ENCODE peak calls at places on chromosome 9, in ten cellular contexts. One of them, this sample, is unnamed.

GRCh38 chr9:87546704-87547103 is 49.0 kb downstream of the DAPK1 start:
- DNase-seq in H9: no peak
- DNase-seq in tibial artery: no peak
- DNase-seq in hepatocyte: no peak
- DNase-seq in heart left ventricle: no peak
- DNase-seq in A549: no peak
- DNase-seq in trophoblast cell: peak
- DNase-seq in HCT116: no peak
- DNase-seq in mesendoderm: no peak
- DNase-seq in fibroblast of lung: peak
- DNase-seq in this sample: no peak

GRCh38 chr9:17783227-17783626 is 204.4 kb downstream of the SH3GL2 start:
- DNase-seq in heart left ventricle: no peak
- DNase-seq in fibroblast of lung: no peak
- DNase-seq in H9: no peak
- DNase-seq in trophoblast cell: no peak
- DNase-seq in hepatocyte: peak
- DNase-seq in mesendoderm: no peak
- DNase-seq in HCT116: no peak
- DNase-seq in tibial artery: no peak
- DNase-seq in A549: no peak
- DNase-seq in this sample: no peak

GRCh38 chr9:34490360-34490759 is 31.8 kb downstream of the DNAI1 start:
- DNase-seq in hepatocyte: no peak
- DNase-seq in A549: no peak
- DNase-seq in heart left ventricle: no peak
- DNase-seq in trophoblast cell: no peak
- DNase-seq in HCT116: no peak
- DNase-seq in H9: no peak
- DNase-seq in mesendoderm: no peak
- DNase-seq in tibial artery: no peak
- DNase-seq in fibroblast of lung: no peak
- DNase-seq in this sample: no peak

GRCh38 chr9:137435980-137436760 is 5.0 kb downstream of the ENTPD8 start:
- DNase-seq in A549: peak
- DNase-seq in trophoblast cell: peak
- DNase-seq in mesendoderm: no peak
- DNase-seq in HCT116: peak
- DNase-seq in heart left ventricle: peak
- DNase-seq in fibroblast of lung: peak
- DNase-seq in hepatocyte: peak
- DNase-seq in H9: no peak
- DNase-seq in tibial artery: no peak
- DNase-seq in this sample: peak

GRCh38 chr9:134991808-134992754 is 74.4 kb upstream of the FCN1 start:
- DNase-seq in HCT116: no peak
- DNase-seq in trophoblast cell: no peak
- DNase-seq in hepatocyte: no peak
- DNase-seq in A549: no peak
- DNase-seq in fibroblast of lung: no peak
- DNase-seq in tibial artery: no peak
- DNase-seq in H9: no peak
- DNase-seq in heart left ventricle: no peak
- DNase-seq in mesendoderm: no peak
- DNase-seq in this sample: peak

GRCh38 chr9:70941191-70941590 is 180.2 kb downstream of the TRPM3 start:
- DNase-seq in H9: no peak
- DNase-seq in tibial artery: no peak
- DNase-seq in A549: no peak
- DNase-seq in fibroblast of lung: no peak
- DNase-seq in mesendoderm: no peak
- DNase-seq in HCT116: no peak
- DNase-seq in trophoblast cell: no peak
- DNase-seq in hepatocyte: no peak
- DNase-seq in heart left ventricle: no peak
- DNase-seq in this sample: no peak

GRCh38 chr9:87862536-87863268 is 20.0 kb upstream of the SPATA31E1 start:
- DNase-seq in A549: peak
- DNase-seq in heart left ventricle: no peak
- DNase-seq in trophoblast cell: peak
- DNase-seq in HCT116: peak
- DNase-seq in mesendoderm: peak
- DNase-seq in tibial artery: no peak
- DNase-seq in H9: no peak
- DNase-seq in fibroblast of lung: peak
- DNase-seq in hepatocyte: peak
- DNase-seq in this sample: no peak

GRCh38 chr9:83707518-83707767 is 315 bp downstream of the UBQLN1 start:
- DNase-seq in mesendoderm: no peak
- DNase-seq in trophoblast cell: peak
- DNase-seq in H9: no peak
- DNase-seq in HCT116: no peak
- DNase-seq in fibroblast of lung: no peak
- DNase-seq in tibial artery: peak
- DNase-seq in hepatocyte: no peak
- DNase-seq in heart left ventricle: no peak
- DNase-seq in A549: peak
- DNase-seq in this sample: no peak

GRCh38 chr9:33220681-33221567 is 19.0 kb upstream of the SPINK4 start:
- DNase-seq in H9: no peak
- DNase-seq in heart left ventricle: peak
- DNase-seq in fibroblast of lung: no peak
- DNase-seq in trophoblast cell: no peak
- DNase-seq in tibial artery: no peak
- DNase-seq in A549: no peak
- DNase-seq in mesendoderm: no peak
- DNase-seq in hepatocyte: no peak
- DNase-seq in HCT116: no peak
- DNase-seq in this sample: no peak

GRCh38 chr9:14058078-14058688 is 255.8 kb downstream of the NFIB start:
- DNase-seq in mesendoderm: no peak
- DNase-seq in hepatocyte: no peak
- DNase-seq in H9: no peak
- DNase-seq in A549: no peak
- DNase-seq in tibial artery: no peak
- DNase-seq in fibroblast of lung: no peak
- DNase-seq in HCT116: no peak
- DNase-seq in heart left ventricle: no peak
- DNase-seq in trophoblast cell: no peak
- DNase-seq in this sample: no peak

GRCh38 chr9:801399-802071 is 40.0 kb upstream of the DMRT1 start:
- DNase-seq in heart left ventricle: no peak
- DNase-seq in H9: no peak
- DNase-seq in fibroblast of lung: peak
- DNase-seq in mesendoderm: peak
- DNase-seq in A549: no peak
- DNase-seq in tibial artery: no peak
- DNase-seq in trophoblast cell: peak
- DNase-seq in HCT116: no peak
- DNase-seq in hepatocyte: no peak
- DNase-seq in this sample: no peak
- H3K27ac ChIP-seq in heart left ventricle: no peak
- H3K27ac ChIP-seq in H9: no peak
- H3K27ac ChIP-seq in fibroblast of lung: no peak
- H3K27ac ChIP-seq in mesendoderm: no peak
- H3K27ac ChIP-seq in A549: no peak
- H3K27ac ChIP-seq in tibial artery: no peak
- H3K27ac ChIP-seq in trophoblast cell: no peak
- H3K27ac ChIP-seq in HCT116: no peak
- H3K27ac ChIP-seq in hepatocyte: no peak
- H3K27ac ChIP-seq in this sample: no peak

DNA sequence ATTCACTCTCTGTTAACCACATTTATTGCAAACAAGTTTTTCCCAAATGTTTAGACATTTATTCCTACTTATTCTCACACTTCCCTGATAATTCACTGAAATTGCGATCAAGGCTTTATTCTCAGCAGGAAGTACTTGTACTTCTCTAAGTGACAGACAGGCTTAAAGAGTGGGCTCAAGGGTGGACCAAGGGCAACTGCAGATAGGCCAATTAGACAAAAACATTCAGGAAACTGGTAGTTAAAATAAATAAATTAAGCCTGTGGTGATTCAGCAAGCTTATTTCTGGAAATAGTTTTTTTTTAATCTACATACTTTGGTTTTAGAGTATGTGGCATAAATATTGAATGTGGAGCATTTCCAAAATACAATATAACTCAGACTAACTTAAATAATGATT is 136.1 kb downstream of the UGCG start:
- DNase-seq in fibroblast of lung: peak
- DNase-seq in A549: no peak
- DNase-seq in heart left ventricle: no peak
- DNase-seq in hepatocyte: no peak
- DNase-seq in HCT116: no peak
- DNase-seq in tibial artery: no peak
- DNase-seq in mesendoderm: peak
- DNase-seq in trophoblast cell: no peak
- DNase-seq in H9: no peak
- DNase-seq in this sample: no peak
- H3K27ac ChIP-seq in fibroblast of lung: peak
- H3K27ac ChIP-seq in A549: no peak
- H3K27ac ChIP-seq in heart left ventricle: no peak
- H3K27ac ChIP-seq in hepatocyte: peak
- H3K27ac ChIP-seq in HCT116: no peak
- H3K27ac ChIP-seq in tibial artery: no peak
- H3K27ac ChIP-seq in mesendoderm: no peak
- H3K27ac ChIP-seq in trophoblast cell: no peak
- H3K27ac ChIP-seq in H9: no peak
- H3K27ac ChIP-seq in this sample: peak

DNA sequence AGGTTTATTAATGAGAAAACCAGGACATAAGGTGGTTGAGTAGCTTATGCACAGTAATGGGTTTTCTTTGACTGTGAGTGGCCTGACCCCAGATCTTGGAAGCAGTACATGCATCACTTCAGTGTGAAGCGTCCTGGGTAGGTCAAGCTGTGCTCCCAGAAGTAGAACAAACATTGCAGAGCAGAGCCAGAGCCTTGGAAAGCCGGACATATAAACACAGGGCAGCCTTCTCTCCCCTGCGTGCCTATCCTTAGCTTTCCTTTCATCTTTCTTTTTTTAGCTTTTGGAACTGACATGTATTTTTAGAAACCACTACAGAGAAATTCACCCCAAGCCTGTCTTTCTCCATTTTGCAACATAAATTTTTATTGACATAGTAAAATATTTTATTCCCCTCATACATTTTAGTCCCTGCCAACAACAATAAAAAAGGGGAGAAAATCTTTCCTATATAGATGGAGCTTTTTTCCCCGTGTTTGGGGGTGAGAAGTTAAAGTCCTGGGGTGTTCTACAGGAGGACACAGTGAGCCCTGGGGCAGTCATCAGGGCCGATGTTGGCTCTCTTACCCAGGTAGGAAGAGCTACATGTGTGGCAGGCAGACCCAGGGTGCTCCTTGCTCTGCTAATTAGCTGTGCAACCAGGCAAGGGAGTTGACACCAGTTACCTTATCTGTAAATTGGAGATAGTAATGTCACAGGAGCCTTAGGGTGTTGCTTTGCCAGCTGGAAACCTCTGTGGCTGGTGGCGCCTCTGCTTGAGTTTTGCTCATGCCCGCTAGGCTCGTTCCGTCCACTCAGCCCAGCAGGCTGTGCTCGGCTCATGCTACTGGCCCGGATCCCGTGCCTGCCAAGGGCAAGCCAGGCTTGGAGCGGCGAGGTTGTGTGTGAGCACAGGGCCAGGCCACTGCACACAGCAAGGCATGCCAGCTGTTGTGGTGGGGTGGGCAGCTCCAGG is 389.6 kb downstream of the KDM4C start:
- DNase-seq in fibroblast of lung: peak
- DNase-seq in H9: no peak
- DNase-seq in hepatocyte: no peak
- DNase-seq in trophoblast cell: no peak
- DNase-seq in mesendoderm: peak
- DNase-seq in tibial artery: no peak
- DNase-seq in heart left ventricle: peak
- DNase-seq in A549: no peak
- DNase-seq in HCT116: no peak
- DNase-seq in this sample: no peak
- H3K27ac ChIP-seq in fibroblast of lung: no peak
- H3K27ac ChIP-seq in H9: no peak
- H3K27ac ChIP-seq in hepatocyte: no peak
- H3K27ac ChIP-seq in trophoblast cell: peak
- H3K27ac ChIP-seq in mesendoderm: no peak
- H3K27ac ChIP-seq in tibial artery: peak
- H3K27ac ChIP-seq in heart left ventricle: peak
- H3K27ac ChIP-seq in A549: no peak
- H3K27ac ChIP-seq in HCT116: no peak
- H3K27ac ChIP-seq in this sample: no peak

DNA sequence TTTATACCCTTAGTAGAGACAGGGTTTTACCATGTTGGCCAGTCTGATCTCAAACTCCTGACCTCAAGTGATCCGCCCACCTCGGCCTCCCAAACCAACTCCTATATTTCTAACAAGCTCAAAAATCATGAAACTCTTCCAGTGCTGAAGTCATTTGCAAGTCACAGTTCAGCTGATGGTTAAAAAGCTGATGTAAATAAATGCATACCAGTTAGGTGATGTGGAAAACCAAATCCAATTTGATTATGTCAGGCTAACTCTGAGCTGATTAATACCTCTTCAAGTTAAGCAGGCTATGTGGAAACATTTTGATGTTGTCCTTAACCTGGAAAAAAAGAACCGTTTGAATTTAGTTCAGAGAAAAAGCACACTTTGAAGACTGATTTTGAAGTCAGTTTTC is 51.0 kb downstream of the TMEM252 start:
- DNase-seq in H9: no peak
- DNase-seq in hepatocyte: no peak
- DNase-seq in mesendoderm: no peak
- DNase-seq in heart left ventricle: no peak
- DNase-seq in fibroblast of lung: peak
- DNase-seq in tibial artery: no peak
- DNase-seq in trophoblast cell: no peak
- DNase-seq in HCT116: no peak
- DNase-seq in A549: no peak
- DNase-seq in this sample: no peak
- H3K27ac ChIP-seq in H9: no peak
- H3K27ac ChIP-seq in hepatocyte: no peak
- H3K27ac ChIP-seq in mesendoderm: no peak
- H3K27ac ChIP-seq in heart left ventricle: no peak
- H3K27ac ChIP-seq in fibroblast of lung: peak
- H3K27ac ChIP-seq in tibial artery: no peak
- H3K27ac ChIP-seq in trophoblast cell: no peak
- H3K27ac ChIP-seq in HCT116: no peak
- H3K27ac ChIP-seq in A549: no peak
- H3K27ac ChIP-seq in this sample: no peak

DNA sequence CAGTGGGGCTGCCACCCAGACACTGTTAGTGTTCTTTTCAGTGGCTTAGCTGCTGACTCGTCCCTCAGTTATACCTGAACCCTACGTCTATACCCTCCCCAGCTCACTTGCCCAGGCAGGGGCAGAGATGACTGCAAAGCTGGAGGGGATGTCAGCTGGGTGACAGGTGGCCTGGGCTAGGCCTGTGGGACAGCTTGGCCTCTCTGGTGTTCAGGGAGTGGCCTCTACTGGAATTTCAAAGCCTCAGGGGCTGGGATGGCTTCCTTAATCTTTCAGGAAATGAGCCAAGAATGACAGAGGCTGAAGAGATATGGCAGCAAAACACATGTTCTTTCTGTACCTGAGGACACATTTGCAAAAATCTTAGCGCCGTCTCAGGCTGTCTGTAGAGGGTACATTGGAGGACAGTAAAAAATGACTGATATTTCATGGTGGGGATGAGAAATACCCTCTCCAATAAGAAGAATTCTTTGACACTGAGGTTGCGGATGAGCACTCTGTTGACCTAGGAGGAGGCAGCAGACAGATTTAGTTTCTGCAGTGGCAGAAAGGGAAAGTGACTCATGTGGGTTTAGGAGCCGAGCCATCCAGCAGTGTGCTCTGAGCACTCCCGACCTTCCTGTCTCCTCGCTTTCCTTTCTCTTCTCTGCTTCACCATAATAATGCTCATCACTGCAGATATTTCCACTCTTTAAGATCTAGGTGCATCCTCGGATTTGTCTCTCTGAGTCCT is 54.4 kb downstream of the ENTREP1 start:
- DNase-seq in fibroblast of lung: peak
- DNase-seq in heart left ventricle: peak
- DNase-seq in trophoblast cell: peak
- DNase-seq in hepatocyte: no peak
- DNase-seq in mesendoderm: peak
- DNase-seq in tibial artery: no peak
- DNase-seq in A549: no peak
- DNase-seq in HCT116: no peak
- DNase-seq in H9: no peak
- DNase-seq in this sample: no peak
- H3K27ac ChIP-seq in fibroblast of lung: no peak
- H3K27ac ChIP-seq in heart left ventricle: peak
- H3K27ac ChIP-seq in trophoblast cell: peak
- H3K27ac ChIP-seq in hepatocyte: no peak
- H3K27ac ChIP-seq in mesendoderm: no peak
- H3K27ac ChIP-seq in tibial artery: peak
- H3K27ac ChIP-seq in A549: no peak
- H3K27ac ChIP-seq in HCT116: no peak
- H3K27ac ChIP-seq in H9: no peak
- H3K27ac ChIP-seq in this sample: no peak